ENCODE peak calls at places on chromosome 20, in nine cellular contexts. K, T, X, I, Y, U, O, M and P are unnamed samples.

GRCh38 chr20:59191756-59192532 is 28.3 kb downstream of the ZNF831 start:
- DNase-seq in T (no peak), X (no peak), Y (no peak), K (no peak), O (no peak), U (no peak), I (no peak), M (no peak), P (no peak)

GRCh38 chr20:39190666-39191570 is 228.8 kb downstream of the DHX35 start:
- DNase-seq in I (no peak), Y (peak), T (no peak), U (no peak), M (peak), K (no peak), O (no peak), X (peak), P (no peak)

GRCh38 chr20:1803216-1804128 is 91.7 kb upstream of the SIRPA start:
- DNase-seq in T (no peak), I (no peak), K (no peak), O (no peak), M (no peak), U (peak), X (peak), Y (peak), P (no peak)

GRCh38 chr20:53942121-53942816 is 128.1 kb downstream of the BCAS1 start:
- DNase-seq in U (no peak), T (no peak), I (no peak), X (no peak), O (no peak), M (no peak), Y (no peak), K (no peak), P (no peak)

GRCh38 chr20:32727663-32728062 is 15.6 kb downstream of the COMMD7 start:
- DNase-seq in O (no peak), X (peak), Y (peak), I (no peak), T (no peak), M (peak), K (peak), U (no peak), P (no peak)

GRCh38 chr20:59598625-59599310 is 5.6 kb upstream of the PHACTR3 start:
- DNase-seq in K (no peak), O (peak), M (no peak), X (peak), Y (no peak), U (peak), I (peak), T (peak), P (no peak)

GRCh38 chr20:25084616-25085187 is 2.8 kb upstream of the VSX1 start:
- DNase-seq in X (no peak), T (no peak), Y (no peak), I (peak), O (no peak), K (no peak), M (no peak), U (no peak), P (no peak)

GRCh38 chr20:31543966-31544598 is 29.8 kb downstream of the HM13 start:
- DNase-seq in X (peak), U (no peak), T (no peak), Y (peak), K (peak), M (peak), I (no peak), O (no peak), P (no peak)

GRCh38 chr20:54063998-54064676 is 6.3 kb downstream of the BCAS1 start:
- DNase-seq in O (peak), Y (no peak), X (no peak), M (no peak), K (no peak), I (no peak), U (no peak), T (peak), P (no peak)

GRCh38 chr20:20021835-20022234 is 4.7 kb downstream of the NAA20 start:
- DNase-seq in I (no peak), O (no peak), U (no peak), K (no peak), M (no peak), Y (no peak), T (no peak), X (no peak), P (no peak)

GRCh38 chr20:17840423-17840822 is 128.2 kb downstream of the SNX5 start:
- DNase-seq in K (no peak), Y (no peak), I (no peak), O (no peak), M (no peak), T (no peak), U (no peak), X (no peak), P (no peak)

GRCh38 chr20:10558635-10559187 is 115.1 kb downstream of the JAG1 start:
- DNase-seq in O (no peak), T (no peak), X (peak), I (no peak), K (peak), U (no peak), M (peak), Y (peak), P (peak)

GRCh38 chr20:24737212-24737850 is 211.7 kb upstream of the CST7 start:
- DNase-seq in O (no peak), K (no peak), T (no peak), U (no peak), X (no peak), M (no peak), Y (no peak), I (no peak), P (no peak)

GRCh38 chr20:63777614-63778013 is 38.0 kb downstream of the SLC2A4RG start:
- DNase-seq in I (no peak), U (no peak), Y (no peak), M (no peak), X (no peak), K (no peak), O (no peak), T (no peak), P (no peak)

GRCh38 chr20:34110025-34111013 is 1.7 kb downstream of the EIF2S2 start:
- DNase-seq in Y (peak), T (no peak), O (peak), M (no peak), K (no peak), I (no peak), X (peak), U (peak), P (no peak)

GRCh38 chr20:64079273-64080012 is at the start of gene RGS19:
- DNase-seq in O (peak), T (peak), X (peak), Y (peak), M (no peak), I (peak), K (no peak), U (peak), P (peak)